ENCODE peak calls at places on chromosomes 11 and 22, in ten cellular contexts. X is body of pancreas; E is cardiac septum; W is kidney glomerular epithelial cell; C is CD4-positive, alpha-beta T cell; H is adipocyte; D is choroid plexus epithelial cell; M is smooth muscle cell of the brain vasculature; U is Kasumi-1; F is KBM-7. T is an unnamed sample.

GRCh38 chr11:126172596-126173038 is 38.8 kb downstream of the RPUSD4 start:
- DNase-seq in D (no peak), W (no peak), E (no peak), C (no peak), H (peak; percentile 64), U (peak; percentile 72), M (no peak), X (no peak), F (no peak), T (peak; percentile 24)

GRCh38 chr11:27388869-27389268 is 25.9 kb upstream of the CCDC34 start:
- DNase-seq in W (peak; percentile 34), U (no peak), C (no peak), X (no peak), D (peak; percentile 48), H (no peak), F (no peak), E (no peak), M (no peak), T (no peak)

GRCh38 chr11:96614846-96615245 is 225.0 kb downstream of the JRKL start:
- DNase-seq in F (no peak), W (no peak), C (no peak), M (no peak), D (no peak), H (no peak), E (no peak), U (no peak), X (no peak), T (peak; percentile 82)

GRCh38 chr11:65288706-65289536 is 25.7 kb upstream of the CDC42EP2 start:
- DNase-seq in C (no peak), D (no peak), H (no peak), M (no peak), E (no peak), U (no peak), X (peak; percentile 47), F (no peak), W (no peak), T (peak; percentile 79)

GRCh38 chr22:32255726-32256125 is 579 bp upstream of the SLC5A4 start:
- DNase-seq in C (no peak), H (no peak), F (no peak), M (no peak), W (no peak), D (peak; percentile 6), E (no peak), X (no peak), U (no peak), T (no peak)

GRCh38 chr11:48007677-48008076 is 27.3 kb downstream of the PTPRJ start:
- DNase-seq in E (peak; percentile 83), U (no peak), H (no peak), C (no peak), W (no peak), M (no peak), F (no peak), D (no peak), X (no peak), T (no peak)

GRCh38 chr11:3052109-3052479 is 5.1 kb downstream of the CARS1 start:
- DNase-seq in D (no peak), X (no peak), E (no peak), H (no peak), U (no peak), C (no peak), F (no peak), W (no peak), M (no peak), T (peak; percentile 35)

GRCh38 chr11:124070906-124071621 is 29.9 kb upstream of the OR10G7 start:
- DNase-seq in U (peak; percentile 74), C (peak; percentile 50), X (peak; percentile 64), E (no peak), H (peak; percentile 83), D (peak; percentile 93), F (peak; percentile 81), M (peak; percentile 66), W (peak; percentile 43), T (peak; percentile 86)

GRCh38 chr22:36493690-36494110 is 12.3 kb upstream of the TXN2 start:
- DNase-seq in M (no peak), E (peak; percentile 78), F (peak; percentile 90), C (no peak), H (no peak), D (no peak), X (no peak), U (peak; percentile 97), W (no peak), T (no peak)

T was measured in A673.